ENCODE peak calls at places on chromosomes 11 and 22, in five cellular contexts. O is fibroblast of lung, H is cardiac fibroblast, L is uterus, K is esophagus squamous epithelium. D is an unnamed sample.

GRCh38 chr22:30305906-30306628 is 16.8 kb upstream of the CASTOR1 start:
- DNase-seq in O (no peak), H (no peak), L (no peak), K (no peak), D (no peak)

GRCh38 chr11:118658372-118659313 is 20.8 kb downstream of the TREH start:
- DNase-seq in O (peak), H (no peak), L (peak), K (no peak), D (no peak)

GRCh38 chr22:19911540-19912235 is 29.9 kb upstream of the COMT start:
- DNase-seq in O (no peak), H (no peak), L (no peak), K (no peak), D (no peak)

GRCh38 chr11:8354622-8355417 is 91.1 kb upstream of the LMO1 start:
- DNase-seq in O (peak), H (no peak), L (no peak), K (no peak), D (no peak)

GRCh38 chr22:37330200-37331033 is 48.1 kb downstream of the CYTH4 start:
- DNase-seq in O (peak), H (peak), L (no peak), K (no peak), D (peak)

GRCh38 chr22:37403267-37403960 is 23.9 kb downstream of the ELFN2 start:
- DNase-seq in O (no peak), H (no peak), L (no peak), K (no peak), D (no peak)

GRCh38 chr22:33519140-33519973 is 400.9 kb downstream of the LARGE1 start:
- DNase-seq in O (peak), H (peak), L (peak), K (no peak), D (peak)

GRCh38 chr11:65576867-65577755 is 1.3 kb downstream of the EHBP1L1 start:
- DNase-seq in O (peak), H (peak), L (peak), K (no peak), D (peak)

GRCh38 chr11:66981976-66982578 is 7.0 kb downstream of the C11orf86 start:
- DNase-seq in O (peak), H (peak), L (peak), K (peak), D (peak)

GRCh38 chr22:44913198-44913983 is 96.4 kb downstream of the PHF21B start:
- DNase-seq in O (no peak), H (no peak), L (no peak), K (no peak), D (no peak)

GRCh38 chr22:38505595-38506117 is 455 bp downstream of the DDX17 start:
- DNase-seq in O (peak), H (peak), L (peak), K (no peak), D (peak)
- H3K4me3 ChIP-seq in O (peak), H (peak), L (peak), K (peak), D (peak)

DNA sequence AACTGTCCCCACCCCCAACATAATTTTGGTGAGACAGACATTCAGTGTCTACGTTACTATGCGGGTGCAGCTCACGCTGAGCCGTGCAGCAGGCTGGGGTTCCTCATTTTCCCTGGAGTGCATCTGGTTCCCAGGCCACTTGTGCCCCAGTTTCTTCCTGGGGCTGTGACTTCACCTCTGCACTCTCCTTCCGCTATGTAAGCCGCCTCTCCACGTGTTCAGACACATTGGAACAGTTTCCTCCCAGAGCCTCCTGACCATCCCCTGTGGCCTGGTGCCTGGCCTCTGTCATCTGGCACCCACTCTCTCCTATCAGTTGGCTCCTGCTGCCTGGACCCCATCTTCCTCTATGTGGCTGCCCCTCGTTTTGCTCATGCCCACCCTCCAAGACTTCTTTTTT is 46.2 kb upstream of the A4GALT start:
- DNase-seq in O (no peak), H (no peak), L (no peak), K (no peak), D (no peak)
- TF ChIP-seq CTCF in O (no peak), H (no peak), L (no peak), K (no peak), D (no peak)

GRCh38 chr11:9461760-9462134 is 935 bp downstream of the ZNF143 start:
- DNase-seq in O (peak), H (peak), L (no peak), K (no peak), D (peak)
- H3K4me3 ChIP-seq in O (peak), H (peak), L (peak), K (peak), D (peak)

GRCh38 chr11:69208190-69209037 is 52.7 kb downstream of the SMIM38 start:
- DNase-seq in O (no peak), H (no peak), L (no peak), K (no peak), D (no peak)

GRCh38 chr11:69210660-69211035 is 54.9 kb downstream of the SMIM38 start:
- DNase-seq in O (no peak), H (no peak), L (no peak), K (no peak), D (no peak)

GRCh38 chr11:69209421-69209820 is 53.7 kb downstream of the SMIM38 start:
- DNase-seq in O (no peak), H (no peak), L (no peak), K (no peak), D (no peak)

GRCh38 chr11:69209936-69210659 is 54.4 kb downstream of the SMIM38 start:
- DNase-seq in O (no peak), H (no peak), L (no peak), K (no peak), D (no peak)

DNA sequence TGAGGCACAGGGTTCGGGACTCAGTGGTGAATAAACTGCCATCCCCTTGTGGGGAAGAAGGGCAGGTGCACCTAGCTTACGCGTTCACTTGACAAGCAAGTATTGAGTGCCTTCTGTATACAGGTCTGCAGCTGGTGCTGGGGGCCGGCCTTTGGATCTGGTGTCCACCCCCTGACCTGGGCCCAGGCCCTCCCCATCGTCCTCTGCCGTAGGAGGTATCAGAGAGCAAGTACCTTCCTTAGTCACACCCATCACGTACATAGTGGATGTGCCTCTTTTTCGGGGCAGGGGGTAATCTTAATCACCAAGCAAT is 53.3 kb downstream of the SMIM38 start:
- DNase-seq in O (no peak), H (no peak), L (no peak), K (no peak), D (no peak)
- TF ChIP-seq CTCF in O (no peak), H (no peak), L (no peak), K (no peak), D (no peak)

DNA sequence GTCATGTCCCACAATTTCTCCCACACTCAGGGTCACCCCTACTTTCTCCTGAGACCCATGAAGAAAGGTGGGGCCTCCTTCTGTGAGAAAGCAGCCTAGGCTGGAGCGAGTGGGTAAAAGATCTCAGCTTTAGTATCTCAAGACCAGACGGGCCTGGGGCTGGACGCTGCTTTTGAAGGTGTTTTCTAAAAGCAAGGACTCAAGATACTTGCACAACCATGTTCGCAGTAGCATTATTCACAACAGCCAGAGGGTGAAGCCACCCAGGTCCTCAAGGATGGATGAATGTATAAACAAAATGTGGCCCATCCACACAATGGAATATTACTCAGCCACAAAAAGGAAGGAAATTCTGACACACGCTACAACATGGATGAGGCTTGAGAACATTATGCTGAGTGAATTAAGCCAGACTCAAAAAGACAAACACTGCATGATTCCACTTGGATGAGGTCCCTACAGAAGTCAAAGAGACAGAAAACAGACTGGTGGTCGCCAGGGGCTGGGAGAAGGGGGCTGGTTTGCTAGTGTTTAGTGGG is 10.6 kb downstream of the SHANK2 start:
- DNase-seq in O (no peak), H (no peak), L (no peak), K (no peak), D (no peak)
- H3K4me3 ChIP-seq in O (no peak), H (no peak), L (no peak), K (no peak), D (no peak)

DNA sequence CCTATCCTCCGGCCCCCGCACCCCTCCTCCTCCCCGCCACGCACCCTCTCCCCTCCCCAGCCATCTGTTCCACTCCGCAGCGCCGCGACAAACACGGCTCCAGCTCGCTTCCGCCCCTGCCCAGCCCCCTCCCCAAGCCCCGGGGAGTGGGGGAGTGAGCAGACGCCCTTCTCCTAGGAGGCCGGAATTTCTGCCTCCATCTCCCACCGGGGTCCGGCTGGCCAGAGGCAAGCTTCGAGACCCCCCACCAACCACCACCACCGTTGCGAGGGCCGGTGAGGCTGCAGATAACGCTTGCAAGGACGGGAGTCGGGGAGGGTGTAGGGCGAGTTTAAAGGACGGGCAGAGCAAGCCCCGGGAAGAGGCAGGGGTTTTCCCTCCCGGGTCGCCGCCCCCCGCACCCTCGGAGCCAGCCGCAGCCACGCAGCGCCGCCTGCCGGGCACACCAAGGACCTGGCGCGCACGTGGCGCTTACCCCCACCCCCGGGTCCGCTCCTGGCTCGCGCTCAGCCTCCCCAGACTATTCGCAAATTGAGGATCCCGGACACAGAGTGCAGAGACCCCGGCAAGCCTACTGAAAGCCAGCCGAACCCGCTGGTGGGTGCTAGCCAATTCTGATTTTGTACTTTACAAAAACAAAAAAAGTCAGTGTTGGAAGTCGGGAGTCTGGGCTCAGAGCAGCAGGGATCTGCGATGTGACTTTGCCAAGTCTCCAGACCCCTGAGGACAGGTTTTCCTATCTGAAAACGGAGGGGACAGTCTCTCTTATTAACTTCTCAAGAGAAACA is 22.6 kb downstream of the RTN4RL2 start:
- DNase-seq in O (no peak), H (peak), L (no peak), K (no peak), D (peak)
- TF ChIP-seq CTCF in O (peak), H (peak), L (peak), K (peak), D (peak)

DNA sequence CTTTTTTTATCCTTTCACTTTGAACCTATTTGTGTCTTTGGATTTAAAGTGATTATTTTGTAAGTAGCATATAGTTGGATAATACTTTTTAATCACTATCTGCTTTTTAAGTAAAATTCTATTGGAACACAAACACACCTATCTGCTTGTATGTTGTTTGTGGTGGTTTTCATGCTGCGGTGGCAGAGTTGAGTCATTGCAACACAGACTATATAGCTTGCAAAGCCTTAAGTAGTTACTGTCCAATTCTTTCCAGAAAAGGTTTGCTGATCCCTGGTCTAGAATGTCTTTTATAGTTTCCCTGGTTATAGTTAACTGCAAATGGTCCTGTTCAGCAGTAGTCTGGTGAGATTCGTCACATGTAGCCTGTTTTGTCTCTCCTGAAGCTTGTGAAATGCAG is 21.5 kb downstream of the SHANK3 start:
- DNase-seq in O (no peak), H (no peak), L (no peak), K (no peak), D (no peak)
- H3K4me3 ChIP-seq in O (no peak), H (no peak), L (no peak), K (no peak), D (no peak)

DNA sequence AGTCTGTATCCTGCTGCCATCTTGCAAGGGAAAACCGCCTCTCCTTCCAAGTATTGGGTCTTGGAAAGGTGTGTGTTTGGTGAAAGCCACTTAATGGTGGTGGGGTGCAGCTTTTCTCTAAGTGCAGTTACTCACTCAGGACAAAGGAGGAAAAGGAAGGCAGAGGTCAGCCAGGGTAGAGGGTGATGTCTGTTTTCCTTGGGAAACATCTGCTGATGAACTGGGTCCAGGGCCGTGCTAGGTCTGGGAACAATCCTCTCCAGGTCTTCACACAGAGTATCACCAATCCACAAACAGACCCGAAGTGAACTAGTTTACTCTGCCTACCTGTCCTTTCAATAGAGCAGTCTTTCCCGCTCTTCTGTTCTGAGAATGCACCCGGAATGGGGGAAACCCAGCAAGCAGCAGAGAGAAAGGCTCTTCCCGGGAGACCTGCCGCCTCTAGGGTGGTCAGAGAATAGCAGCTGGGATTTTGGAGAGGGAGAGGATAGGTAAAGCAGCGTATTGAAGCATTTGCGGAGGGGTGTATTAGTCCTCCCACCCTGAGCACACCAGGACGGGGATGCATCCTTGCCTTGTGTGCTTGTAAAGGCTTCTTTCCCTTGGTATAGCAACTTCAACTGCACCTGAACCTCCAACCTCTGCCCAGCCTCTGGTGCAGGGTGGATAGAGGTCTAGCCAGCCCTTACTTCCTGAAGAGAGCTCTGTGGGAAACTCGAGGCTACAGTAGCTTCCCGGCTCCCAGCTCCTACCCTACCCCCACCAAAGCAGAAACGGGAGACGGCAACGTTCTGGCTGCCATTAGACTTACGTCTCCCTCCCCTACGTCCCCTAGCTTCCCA is 20.7 kb downstream of the LHFPL7 start:
- DNase-seq in O (no peak), H (no peak), L (no peak), K (no peak), D (no peak)
- TF ChIP-seq CTCF in O (no peak), H (no peak), L (no peak), K (no peak), D (no peak)

DNA sequence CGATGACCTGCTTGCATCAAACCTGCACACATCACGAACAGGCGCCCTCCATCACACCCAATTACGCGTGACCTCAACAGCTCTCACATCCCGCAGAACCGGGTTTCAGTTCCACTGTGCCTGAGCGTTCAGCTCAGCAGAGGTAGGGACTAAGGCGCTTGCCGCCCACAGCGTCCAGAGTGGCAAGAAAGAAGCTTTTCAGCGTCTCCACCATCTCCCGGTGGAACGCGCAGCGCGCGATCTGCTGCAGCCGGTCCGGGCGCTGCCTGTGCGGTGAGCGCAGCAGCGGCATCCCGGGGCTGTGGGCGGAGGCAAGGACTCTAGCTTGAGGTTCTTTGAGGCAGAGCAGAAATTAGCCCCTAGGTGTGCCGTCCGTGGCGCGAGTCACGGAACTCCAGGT is 1.5 kb upstream of the CALCA start:
- DNase-seq in O (peak), H (peak), L (no peak), K (no peak), D (no peak)
- H3K4me3 ChIP-seq in O (peak), H (no peak), L (no peak), K (peak), D (no peak)

GRCh38 chr11:63683133-63683991 is 2.1 kb downstream of the RTN3 start:
- DNase-seq in O (peak), H (peak), L (no peak), K (no peak), D (peak)

GRCh38 chr11:63681208-63682044 is at the start of gene RTN3:
- DNase-seq in O (peak), H (peak), L (peak), K (peak), D (peak)

GRCh38 chr11:63680842-63681207 is 475 bp upstream of the RTN3 start:
- DNase-seq in O (peak), H (no peak), L (no peak), K (no peak), D (peak)

GRCh38 chr11:63686912-63687311 is 5.6 kb downstream of the RTN3 start:
- DNase-seq in O (no peak), H (no peak), L (no peak), K (no peak), D (no peak)

DNA sequence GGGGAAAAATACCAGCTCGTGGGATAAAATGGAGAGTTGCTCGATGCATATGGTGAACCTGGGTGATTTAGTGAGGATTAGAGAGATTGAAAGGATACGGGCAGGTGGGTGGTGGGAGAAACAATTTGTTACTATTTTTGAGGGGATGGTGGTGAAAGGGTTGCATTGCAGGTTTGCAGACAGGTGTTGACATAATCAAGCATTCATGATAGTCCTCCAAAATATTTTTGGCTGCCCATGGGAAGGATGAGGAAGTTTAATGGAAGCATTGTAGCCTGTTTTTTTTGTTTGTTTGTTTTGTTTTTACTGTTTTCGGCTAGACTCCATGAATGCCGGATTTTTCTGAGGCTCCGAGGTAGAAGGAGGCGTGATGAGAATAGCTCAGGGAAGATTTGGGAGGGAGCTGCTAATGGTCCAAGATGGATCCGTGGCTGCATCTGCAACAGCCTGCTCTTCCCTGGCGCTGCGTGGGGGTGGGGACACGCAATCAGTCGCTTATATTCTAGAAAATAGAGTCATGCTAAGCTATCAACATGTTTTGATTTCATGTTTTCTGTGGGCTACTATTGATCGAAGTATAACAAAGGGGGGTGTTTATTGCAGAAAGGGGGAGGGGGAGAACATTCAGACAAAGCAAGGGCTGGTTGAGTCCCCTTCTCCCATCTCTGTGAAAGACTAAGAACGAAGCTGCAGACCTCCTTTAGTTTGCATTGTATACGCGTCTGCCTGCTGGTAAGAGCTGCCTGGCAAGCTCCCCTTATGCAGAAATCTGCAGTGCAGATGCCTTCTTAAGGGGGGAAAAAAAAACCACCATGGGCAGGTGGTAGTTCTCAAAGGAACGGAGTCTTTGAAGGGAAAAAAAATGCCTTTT is 980 bp downstream of the RTN3 start:
- DNase-seq in O (no peak), H (peak), L (peak), K (no peak), D (peak)
- TF ChIP-seq CTCF in O (no peak), H (no peak), L (no peak), K (no peak), D (no peak)